ENCODE peak calls at places on chromosome 9, in six cellular contexts. I is NCI-H146, S is neural crest cell, R is omental fat pad, E is pons, T is skeletal muscle cell. D is an unnamed sample.

GRCh38 chr9:130940693-130941576 is 1.9 kb upstream of the FIBCD1 start:
- DNase-seq in I (peak), S (peak), R (peak), E (no peak), T (no peak), D (peak)

GRCh38 chr9:75083188-75083976 is 4.6 kb downstream of the NMRK1 start:
- DNase-seq in I (no peak), S (no peak), R (no peak), E (peak), T (no peak), D (peak)

GRCh38 chr9:124551472-124552339 is 44.5 kb upstream of the NR5A1 start:
- DNase-seq in I (peak), S (peak), R (no peak), E (peak), T (peak), D (peak)

GRCh38 chr9:6816581-6816980 is 58.8 kb downstream of the KDM4C start:
- DNase-seq in I (no peak), S (no peak), R (no peak), E (no peak), T (no peak), D (no peak)

GRCh38 chr9:27184556-27185351 is 75.7 kb downstream of the TEK start:
- DNase-seq in I (no peak), S (no peak), R (no peak), E (no peak), T (peak), D (no peak)

GRCh38 chr9:5621327-5621726 is 7.6 kb upstream of the RIC1 start:
- DNase-seq in I (no peak), S (no peak), R (no peak), E (no peak), T (peak), D (no peak)

GRCh38 chr9:110330484-110331115 is 7.1 kb downstream of the TXNDC8 start:
- DNase-seq in I (no peak), S (no peak), R (no peak), E (no peak), T (peak), D (no peak)

GRCh38 chr9:72305102-72305546 is 59.9 kb downstream of the ZFAND5 start:
- DNase-seq in I (no peak), S (no peak), R (peak), E (peak), T (no peak), D (peak)

GRCh38 chr9:108056083-108056804 is 566.7 kb upstream of the KLF4 start:
- DNase-seq in I (no peak), S (no peak), R (no peak), E (no peak), T (no peak), D (no peak)

GRCh38 chr9:97640290-97640689 is 6.7 kb downstream of the NCBP1 start:
- DNase-seq in I (peak), S (no peak), R (no peak), E (no peak), T (no peak), D (no peak)

GRCh38 chr9:134455537-134455936 is 129.3 kb downstream of the RXRA start:
- DNase-seq in I (no peak), S (no peak), R (no peak), E (no peak), T (no peak), D (no peak)

GRCh38 chr9:94011134-94011533 is 56.0 kb upstream of the BARX1 start:
- DNase-seq in I (no peak), S (no peak), R (no peak), E (no peak), T (no peak), D (no peak)

GRCh38 chr9:15404171-15404570 is 18.5 kb upstream of the SNAPC3 start:
- DNase-seq in I (no peak), S (no peak), R (no peak), E (no peak), T (no peak), D (no peak)

GRCh38 chr9:20873240-20873860 is 158.1 kb downstream of the HACD4 start:
- DNase-seq in I (no peak), S (no peak), R (no peak), E (no peak), T (peak), D (no peak)

GRCh38 chr9:94553029-94553938 is 1.6 kb upstream of the PCAT7 start:
- DNase-seq in I (peak), S (no peak), R (no peak), E (no peak), T (no peak), D (no peak)

GRCh38 chr9:4717815-4718214 is 23.2 kb downstream of the AK3 start:
- DNase-seq in I (no peak), S (no peak), R (no peak), E (peak), T (no peak), D (no peak)

GRCh38 chr9:77793909-77794308 is 145.8 kb upstream of the GNA14 start:
- DNase-seq in I (no peak), S (no peak), R (no peak), E (peak), T (peak), D (no peak)

GRCh38 chr9:110797611-110798010 is 129.0 kb downstream of the MUSK start:
- DNase-seq in I (no peak), S (no peak), R (no peak), E (no peak), T (peak), D (no peak)

GRCh38 chr9:122140368-122141193 is 19.0 kb downstream of the NDUFA8 start:
- DNase-seq in I (no peak), S (no peak), R (no peak), E (no peak), T (no peak), D (no peak)